ENCODE peak calls at places on chromosomes 3 and 15, in eight cellular contexts. O is gastrocnemius medialis, P is dorsolateral prefrontal cortex, B is thoracic aorta, L is PC-3, G is cardiac muscle cell, Y is brain microvascular endothelial cell, Z is right atrium auricular region. F is an unnamed sample.
A peak's percentile ranks its signal among the peaks of the same experiment; 100 is the strongest.

GRCh38 chr3:11995061-11995460 is 9.1 kb upstream of the SYN2 start:
- DNase-seq in O (no peak), P (no peak), B (no peak), L (no peak), G (peak; percentile 54), Y (no peak), Z (no peak), F (no peak)

GRCh38 chr3:110420158-110420641 is 651.4 kb upstream of the NECTIN3 start:
- DNase-seq in O (no peak), P (no peak), B (no peak), L (peak; percentile 94), G (no peak), Y (peak; percentile 49), Z (no peak), F (no peak)

GRCh38 chr3:105480771-105481170 is 114.1 kb downstream of the ALCAM start:
- DNase-seq in O (no peak), P (no peak), B (no peak), L (no peak), G (no peak), Y (no peak), Z (no peak), F (no peak)

GRCh38 chr3:100972867-100973266 is 20.4 kb downstream of the ABI3BP start:
- DNase-seq in O (no peak), P (no peak), B (no peak), L (peak; percentile 52), G (no peak), Y (no peak), Z (no peak), F (no peak)

GRCh38 chr3:115804722-115805121 is 181.4 kb downstream of the GAP43 start:
- DNase-seq in O (no peak), P (no peak), B (no peak), L (peak; percentile 96), G (no peak), Y (peak; percentile 38), Z (no peak), F (no peak)

GRCh38 chr3:135851201-135852061 is 114.1 kb upstream of the PPP2R3A start:
- DNase-seq in O (no peak), P (no peak), B (no peak), L (peak; percentile 19), G (no peak), Y (peak; percentile 4), Z (no peak), F (no peak)

GRCh38 chr3:124281453-124282316 is 289.8 kb upstream of the ROPN1 start:
- DNase-seq in O (no peak), P (no peak), B (no peak), L (peak; percentile 74), G (peak; percentile 34), Y (peak; percentile 38), Z (no peak), F (no peak)

GRCh38 chr3:14275962-14276909 is 97.6 kb downstream of the LSM3 start:
- DNase-seq in O (no peak), P (no peak), B (no peak), L (no peak), G (no peak), Y (no peak), Z (no peak), F (peak; percentile 83)

GRCh38 chr15:90883526-90883931 is 775 bp upstream of the FES start:
- DNase-seq in O (no peak), P (no peak), B (no peak), L (no peak), G (no peak), Y (no peak), Z (no peak), F (peak; percentile 89)

GRCh38 chr3:7503431-7503830 is 642.5 kb downstream of the GRM7 start:
- DNase-seq in O (no peak), P (no peak), B (no peak), L (no peak), G (no peak), Y (no peak), Z (no peak), F (no peak)

GRCh38 chr3:13237776-13238490 is 164.7 kb upstream of the IQSEC1 start:
- DNase-seq in O (no peak), P (no peak), B (no peak), L (no peak), G (no peak), Y (no peak), Z (no peak), F (no peak)

GRCh38 chr3:46297658-46298423 is 55.6 kb downstream of the CCR3 start:
- DNase-seq in O (no peak), P (no peak), B (no peak), L (peak; percentile 74), G (no peak), Y (no peak), Z (no peak), F (no peak)

GRCh38 chr3:114933407-114933806 is 213.7 kb downstream of the ZBTB20 start:
- DNase-seq in O (no peak), P (no peak), B (no peak), L (no peak), G (no peak), Y (no peak), Z (no peak), F (no peak)

GRCh38 chr15:77739591-77740378 is 107.1 kb upstream of the LINGO1 start:
- DNase-seq in O (no peak), P (no peak), B (no peak), L (no peak), G (no peak), Y (no peak), Z (no peak), F (peak; percentile 47)

GRCh38 chr3:95923496-95924210 is 890.7 kb upstream of the EPHA6 start:
- DNase-seq in O (peak; percentile 4), P (no peak), B (no peak), L (peak; percentile 64), G (no peak), Y (peak; percentile 83), Z (peak; percentile 72), F (peak; percentile 65)

DNA sequence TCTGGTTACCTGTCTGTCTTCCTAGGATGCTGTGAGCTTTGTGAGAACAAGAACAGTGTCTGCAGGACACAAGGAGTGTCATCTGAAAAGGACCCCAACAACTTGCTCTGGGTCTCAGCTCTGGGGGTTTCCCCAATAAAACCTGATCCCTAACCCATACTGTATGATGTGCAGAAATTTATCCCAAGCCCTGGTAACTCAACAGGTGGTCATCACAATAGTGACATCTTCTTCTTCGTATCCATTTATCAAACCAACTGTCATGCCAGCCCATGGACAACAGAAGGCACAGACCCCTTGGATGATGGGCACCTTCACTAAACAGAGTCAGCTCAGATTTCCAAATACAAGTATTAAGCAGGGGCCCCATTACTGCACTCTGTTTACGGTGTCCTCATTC is 127.5 kb downstream of the UACA start:
- DNase-seq in O (no peak), P (no peak), B (no peak), L (no peak), G (no peak), Y (no peak), Z (no peak), F (no peak)
- TF ChIP-seq CTCF in O (no peak), P (no peak), B (no peak), L (no peak), G (no peak), Y (no peak), Z (no peak), F (no peak)

GRCh38 chr3:195001961-195002861 is 268.7 kb downstream of the XXYLT1 start:
- DNase-seq in O (no peak), P (no peak), B (no peak), L (peak; percentile 87), G (peak; percentile 60), Y (peak; percentile 11), Z (peak; percentile 57), F (peak; percentile 72)
- H3K4me3 ChIP-seq in O (no peak overlapping the region), P (no peak overlapping the region), B (no peak overlapping the region), L (no peak overlapping the region), G (no peak overlapping the region), Y (no peak overlapping the region), Z (no peak overlapping the region), F (no peak overlapping the region)

GRCh38 chr15:88705769-88706165 is 67.0 kb downstream of the ISG20 start:
- DNase-seq in O (no peak), P (no peak), B (no peak), L (no peak), G (no peak), Y (no peak), Z (no peak), F (no peak)
- H3K27ac ChIP-seq in O (no peak overlapping the region), P (no peak overlapping the region), B (peak overlapping the region; percentile 83), L (no peak overlapping the region), G (no peak overlapping the region), Y (no peak overlapping the region), Z (no peak overlapping the region), F (no peak overlapping the region)

GRCh38 chr3:152578769-152579168 is 256.2 kb upstream of the P2RY1 start:
- DNase-seq in O (no peak), P (no peak), B (no peak), L (no peak), G (no peak), Y (no peak), Z (no peak), F (no peak)

GRCh38 chr3:152574461-152575079 is 260.4 kb upstream of the P2RY1 start:
- DNase-seq in O (peak; percentile 30), P (peak; percentile 33), B (no peak), L (peak; percentile 66), G (peak; percentile 56), Y (peak; percentile 62), Z (peak; percentile 69), F (peak; percentile 62)
- TF ChIP-seq CTCF in O (peak; percentile 50), P (peak; percentile 76), B (peak; percentile 42), L (peak; percentile 78), G (peak; percentile 47), Y (peak; percentile 66), Z (peak; percentile 69), F (peak; percentile 61)

DNA sequence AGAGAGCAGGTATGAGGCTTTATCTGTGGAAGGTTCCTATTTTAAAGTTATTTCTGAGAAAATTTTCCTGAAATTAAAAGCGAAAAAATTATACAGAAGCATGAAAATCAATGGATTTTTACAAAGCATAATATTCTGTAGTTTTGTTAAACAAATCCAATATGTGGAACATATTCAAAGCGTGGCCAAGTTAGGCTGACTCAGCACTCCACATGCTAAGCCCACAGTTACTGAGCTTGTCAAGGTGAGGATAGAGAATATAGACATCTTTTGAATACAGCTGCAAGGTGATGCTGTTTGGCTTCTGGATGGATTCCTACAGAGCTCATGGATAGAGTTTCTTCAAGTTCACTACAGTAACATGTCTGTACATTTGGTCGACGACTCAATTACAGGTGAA is 302.5 kb downstream of the C3orf38 start:
- DNase-seq in O (no peak), P (no peak), B (no peak), L (no peak), G (no peak), Y (no peak), Z (no peak), F (no peak)
- H3K4me3 ChIP-seq in O (no peak overlapping the region), P (no peak overlapping the region), B (no peak overlapping the region), L (no peak overlapping the region), G (no peak overlapping the region), Y (no peak overlapping the region), Z (no peak overlapping the region), F (no peak overlapping the region)